ENCODE peak calls at places on chromosomes 11 and 22, in eight cellular contexts. W, X, T, E, D, Y, G and B are unnamed samples.

GRCh38 chr11:124670732-124671131 is 2.8 kb downstream of the SIAE start:
- DNase-seq in W (no peak), G (peak), T (no peak), E (peak), X (no peak), Y (peak), D (peak), B (no peak)

GRCh38 chr22:49686495-49687219 is 141.0 kb downstream of the BRD1 start:
- DNase-seq in D (no peak), Y (no peak), E (no peak), G (no peak), T (no peak), W (no peak), X (no peak), B (no peak)

GRCh38 chr11:23520226-23520960 is 660.1 kb upstream of the CCDC179 start:
- DNase-seq in X (no peak), G (no peak), W (no peak), Y (no peak), T (no peak), E (no peak), D (no peak), B (no peak)

GRCh38 chr11:130025371-130025770 is 22.7 kb upstream of the PRDM10 start:
- DNase-seq in W (no peak), D (no peak), Y (no peak), T (no peak), X (no peak), G (no peak), E (no peak), B (no peak)

GRCh38 chr11:131079036-131079435 is 162.8 kb upstream of the SNX19 start:
- DNase-seq in Y (no peak), X (no peak), E (no peak), G (no peak), D (no peak), T (no peak), W (no peak), B (peak)

GRCh38 chr11:1783725-1784529 is 20.2 kb upstream of the CTSD start:
- DNase-seq in D (no peak), Y (no peak), X (no peak), G (no peak), W (no peak), T (no peak), E (no peak), B (no peak)

GRCh38 chr22:31661851-31662667 is at the start of gene PISD:
- DNase-seq in D (peak), T (peak), G (peak), Y (peak), E (peak), X (peak), W (peak), B (peak)

GRCh38 chr11:113184498-113184897 is 129.9 kb upstream of the TTC12 start:
- DNase-seq in X (no peak), D (no peak), G (peak), E (no peak), Y (peak), W (peak), T (peak), B (peak)

GRCh38 chr11:63908631-63909491 is 8.1 kb downstream of the RCOR2 start:
- DNase-seq in X (no peak), Y (no peak), D (no peak), E (peak), G (no peak), W (no peak), T (no peak), B (no peak)

GRCh38 chr11:8219257-8220021 is 44.2 kb downstream of the LMO1 start:
- DNase-seq in X (peak), Y (peak), D (peak), W (peak), T (peak), E (peak), G (peak), B (peak)

GRCh38 chr11:15795378-15795777 is 561.0 kb downstream of the SOX6 start:
- DNase-seq in T (no peak), D (no peak), E (no peak), X (no peak), G (no peak), W (no peak), Y (no peak), B (no peak)

GRCh38 chr11:3834349-3835099 is 6.2 kb downstream of the RHOG start:
- DNase-seq in D (peak), Y (no peak), G (peak), E (no peak), W (no peak), X (no peak), T (no peak), B (no peak)

GRCh38 chr22:30979932-30980331 is 10.9 kb downstream of the TUG1 start:
- DNase-seq in G (no peak), Y (no peak), D (peak), W (no peak), E (no peak), T (no peak), X (no peak), B (no peak)

GRCh38 chr22:35540600-35541253 is at the start of gene RASD2:
- DNase-seq in W (no peak), X (no peak), Y (no peak), T (no peak), G (peak), D (peak), E (no peak), B (no peak)

GRCh38 chr22:35538801-35539321 is 1.8 kb upstream of the RASD2 start:
- DNase-seq in Y (no peak), W (no peak), D (peak), X (peak), T (no peak), G (peak), E (peak), B (peak)

GRCh38 chr11:70861534-70861933 is 390.8 kb downstream of the SHANK2 start:
- DNase-seq in Y (no peak), X (no peak), W (no peak), D (no peak), E (no peak), G (no peak), T (no peak), B (no peak)

GRCh38 chr11:70595452-70595851 is 197.1 kb downstream of the CTTN start:
- DNase-seq in Y (no peak), G (no peak), T (no peak), E (no peak), X (no peak), W (no peak), D (no peak), B (no peak)

GRCh38 chr22:50314455-50315288 is 7.2 kb upstream of the PLXNB2 start:
- DNase-seq in G (no peak), T (no peak), Y (no peak), W (no peak), D (peak), E (peak), X (no peak), B (no peak)

GRCh38 chr11:99020324-99021225 is at the start of gene CNTN5:
- DNase-seq in E (peak), X (peak), W (peak), G (peak), Y (peak), T (peak), D (peak), B (peak)

GRCh38 chr11:298406-299065 is 790 bp downstream of the IFITM5 start:
- DNase-seq in E (no peak), X (no peak), G (no peak), D (no peak), W (no peak), Y (no peak), T (no peak), B (no peak)

GRCh38 chr22:19448076-19448607 is 631 bp upstream of the C22orf39 start:
- DNase-seq in T (peak), G (peak), E (peak), D (peak), Y (peak), X (peak), W (no peak), B (peak)

DNA sequence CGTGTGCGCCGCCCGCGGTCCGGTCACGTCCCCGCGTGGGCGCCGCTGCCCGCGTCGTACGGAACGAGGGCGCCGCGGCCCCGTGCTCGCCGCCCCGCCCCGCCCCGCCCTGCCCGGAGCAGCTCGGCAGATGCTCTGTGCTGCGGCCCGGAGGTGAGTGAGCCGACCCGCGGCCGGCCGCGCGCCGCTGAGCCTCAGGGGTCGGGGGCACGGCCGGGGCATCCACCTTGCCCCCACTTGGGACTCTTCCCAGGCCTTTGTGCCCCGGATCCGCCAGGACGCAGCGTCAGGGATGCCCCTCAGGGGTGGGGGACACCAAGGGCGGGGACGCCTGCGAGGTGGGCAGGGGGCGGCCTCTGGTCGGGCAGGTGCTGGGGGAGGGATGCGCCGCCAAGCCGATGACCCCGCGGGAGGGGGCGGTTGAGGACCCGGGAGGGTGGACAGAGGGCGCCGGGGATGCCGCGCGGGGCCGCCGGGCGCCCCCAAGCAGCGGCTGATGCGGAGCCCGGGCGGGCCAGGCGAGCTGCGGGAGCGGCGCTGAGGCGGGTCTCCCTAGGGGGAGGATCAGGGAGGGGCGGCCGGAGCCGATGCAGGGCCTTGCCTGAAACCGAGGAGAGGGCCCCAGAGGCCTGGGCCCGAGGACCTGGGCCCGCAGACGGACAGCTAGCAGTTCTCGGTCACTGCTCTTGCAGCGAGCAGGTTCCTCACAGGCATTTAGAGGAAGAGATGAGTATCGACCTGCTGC is at the start of gene GNAZ:
- DNase-seq in E (no peak), X (peak), G (no peak), D (peak), T (no peak), Y (no peak), W (no peak), B (no peak)
- TF ChIP-seq CTCF in E (no peak), X (no peak), G (no peak), D (no peak), T (no peak), Y (no peak), W (no peak), B (no peak)

DNA sequence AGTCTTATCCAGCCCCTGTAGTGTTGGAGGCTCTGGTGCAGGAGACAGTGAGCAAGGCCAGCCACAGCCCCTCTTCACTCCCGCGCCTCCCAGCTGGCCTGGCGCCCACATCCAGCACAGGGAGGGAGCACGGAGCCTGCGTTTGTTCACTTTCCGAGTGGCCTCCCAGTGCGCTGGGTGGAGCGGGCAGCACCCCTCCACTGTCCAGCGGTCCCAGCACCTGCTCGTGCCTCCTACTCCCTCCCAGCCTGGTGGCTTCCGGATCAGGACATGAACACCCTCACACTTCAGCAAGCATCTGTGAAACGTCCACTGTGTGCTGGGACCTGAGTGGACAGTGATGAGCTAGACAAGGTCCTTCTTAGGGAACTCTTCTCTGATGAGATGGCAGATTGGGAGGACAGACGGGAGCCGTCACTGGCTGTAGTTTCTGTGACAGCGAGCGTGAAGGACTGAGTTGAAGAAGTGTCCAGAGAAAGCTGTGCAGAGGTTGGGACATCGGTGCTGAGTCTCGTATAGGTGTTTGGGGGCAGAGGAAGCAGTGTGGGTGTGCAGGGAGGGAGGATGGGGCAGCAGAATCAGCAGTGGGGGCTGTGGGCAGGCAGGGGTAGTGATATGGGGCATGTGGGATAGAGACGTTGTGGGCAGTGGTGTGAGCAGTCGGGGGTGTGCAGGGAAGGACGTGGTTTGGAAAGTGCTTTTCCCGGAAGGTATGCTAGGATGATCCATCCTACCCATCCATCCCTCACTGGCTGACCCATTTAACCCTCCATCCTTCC is 256.8 kb downstream of the TBC1D22A start:
- DNase-seq in X (no peak), T (no peak), G (peak), E (no peak), D (no peak), Y (peak), W (no peak), B (no peak)
- TF ChIP-seq CTCF in X (no peak), T (no peak), G (no peak), E (no peak), D (no peak), Y (no peak), W (no peak), B (no peak)

DNA sequence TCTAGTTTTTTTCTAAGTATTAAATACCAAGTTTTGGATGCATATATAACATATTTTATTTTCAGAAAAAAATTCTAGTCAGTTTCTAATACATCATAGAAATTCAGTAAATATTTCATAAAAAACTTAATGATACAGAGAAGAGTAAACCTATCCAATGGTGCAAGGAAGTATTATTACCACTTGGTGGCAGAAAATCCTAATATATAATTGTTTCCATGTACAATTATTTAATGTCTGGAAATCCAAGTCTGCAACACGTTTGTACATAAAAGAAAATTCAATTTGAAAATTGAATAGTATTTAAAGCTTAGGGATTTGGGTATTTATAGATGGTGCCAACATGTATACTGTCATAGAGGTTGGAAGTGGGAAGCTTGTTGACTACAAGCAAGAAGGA is 127.0 kb downstream of the TRPC6 start:
- DNase-seq in G (peak), W (no peak), Y (peak), D (no peak), E (no peak), X (no peak), T (no peak), B (no peak)
- TF ChIP-seq CTCF in G (peak), W (peak), Y (peak), D (peak), E (no peak), X (peak), T (peak), B (peak)

GRCh38 chr11:35367491-35367890 is 51.9 kb downstream of the SLC1A2 start:
- DNase-seq in G (peak), Y (peak), W (peak), E (no peak), X (no peak), D (no peak), T (peak), B (peak)
- TF ChIP-seq CTCF in G (no peak), Y (no peak), W (no peak), E (no peak), X (no peak), D (no peak), T (no peak), B (no peak)

GRCh38 chr11:128888034-128888985 is 2.8 kb upstream of the KCNJ5 start:
- DNase-seq in T (no peak), W (no peak), Y (no peak), G (no peak), X (no peak), E (no peak), D (peak), B (no peak)
- TF ChIP-seq CTCF in T (no peak), W (no peak), Y (no peak), G (no peak), X (peak), E (no peak), D (peak), B (no peak)

GRCh38 chr22:37471721-37472417 is 14.3 kb downstream of the MFNG start:
- DNase-seq in E (no peak), W (no peak), D (no peak), G (no peak), T (no peak), X (no peak), Y (no peak), B (no peak)

GRCh38 chr22:37473437-37473946 is 12.7 kb downstream of the MFNG start:
- DNase-seq in E (no peak), W (no peak), D (no peak), G (no peak), Y (no peak), T (no peak), X (no peak), B (no peak)

GRCh38 chr22:37474447-37475090 is 11.6 kb downstream of the MFNG start:
- DNase-seq in W (no peak), Y (no peak), D (no peak), E (no peak), G (no peak), T (no peak), X (no peak), B (no peak)

GRCh38 chr22:37470087-37470445 is 16.1 kb downstream of the MFNG start:
- DNase-seq in X (no peak), W (no peak), Y (no peak), T (no peak), D (no peak), G (no peak), E (no peak), B (no peak)

GRCh38 chr22:37472418-37473006 is 13.7 kb downstream of the MFNG start:
- DNase-seq in G (peak), X (peak), T (no peak), Y (peak), E (no peak), W (no peak), D (peak), B (no peak)
- TF ChIP-seq CTCF in G (peak), X (peak), T (peak), Y (peak), E (peak), W (peak), D (peak), B (peak)

GRCh38 chr11:123441161-123441560 is 11.1 kb downstream of the GRAMD1B start:
- DNase-seq in W (no peak), T (no peak), Y (no peak), D (no peak), G (no peak), X (no peak), E (no peak), B (no peak)

GRCh38 chr11:123437236-123437979 is 7.3 kb downstream of the GRAMD1B start:
- DNase-seq in W (no peak), D (no peak), T (no peak), E (no peak), X (no peak), Y (no peak), G (no peak), B (no peak)

GRCh38 chr11:123438191-123438627 is 8.1 kb downstream of the GRAMD1B start:
- DNase-seq in Y (no peak), T (no peak), W (peak), E (no peak), X (no peak), D (peak), G (no peak), B (peak)

GRCh38 chr11:123443851-123444623 is 14.0 kb downstream of the GRAMD1B start:
- DNase-seq in E (no peak), T (no peak), D (no peak), W (no peak), G (no peak), Y (no peak), X (no peak), B (no peak)

GRCh38 chr11:123439616-123440015 is 9.5 kb downstream of the GRAMD1B start:
- DNase-seq in D (no peak), Y (no peak), W (no peak), X (no peak), G (peak), T (no peak), E (no peak), B (no peak)
- TF ChIP-seq CTCF in D (no peak), Y (no peak), W (no peak), X (no peak), G (no peak), T (no peak), E (no peak), B (no peak)